ENCODE peak calls at places on chromosome 16, in four cellular contexts. T is HEK293T, C is HepG2, Q is GM12878. I is an unnamed sample.

GRCh38 chr16:65394306-65394705 is 272.4 kb upstream of the CDH11 start:
- DNase-seq in T (no peak), C (no peak), Q (no peak), I (no peak)

GRCh38 chr16:85245307-85246172 is 133.3 kb upstream of the CIBAR2 start:
- DNase-seq in T (peak; percentile 73), C (peak; percentile 51), Q (no peak), I (peak; percentile 84)

GRCh38 chr16:84730406-84731106 is 30.8 kb downstream of the USP10 start:
- DNase-seq in T (peak; percentile 45), C (peak; percentile 74), Q (no peak), I (peak; percentile 68)

GRCh38 chr16:54444851-54445523 is 158.4 kb upstream of the IRX3 start:
- DNase-seq in T (no peak), C (no peak), Q (no peak), I (no peak)

GRCh38 chr16:51825740-51826139 is 674.7 kb upstream of the SALL1 start:
- DNase-seq in T (no peak), C (no peak), Q (no peak), I (no peak)

GRCh38 chr16:87199901-87200300 is 117.3 kb downstream of the C16orf95 start:
- DNase-seq in T (no peak), C (no peak), Q (no peak), I (no peak)

GRCh38 chr16:21301895-21302291 is 23.8 kb upstream of the CRYM start:
- DNase-seq in T (no peak), C (no peak), Q (no peak), I (no peak)

GRCh38 chr16:11112723-11113348 is 143.2 kb downstream of the SOCS1 start:
- DNase-seq in T (no peak), C (no peak), Q (peak; percentile 79), I (peak; percentile 70)

GRCh38 chr16:80158766-80159165 is 382.0 kb upstream of the DYNLRB2 start:
- DNase-seq in T (no peak), C (no peak), Q (no peak), I (no peak)

GRCh38 chr16:49876716-49877129 is 20.8 kb upstream of the ZNF423 start:
- DNase-seq in T (peak; percentile 96), C (no peak), Q (no peak), I (peak; percentile 92)

GRCh38 chr16:85613609-85614337 is 651 bp downstream of the GSE1 start:
- DNase-seq in T (peak; percentile 71), C (peak; percentile 46), Q (no peak), I (peak; percentile 88)

GRCh38 chr16:87575027-87575804 is 27.1 kb upstream of the JPH3 start:
- DNase-seq in T (peak; percentile 46), C (no peak), Q (no peak), I (peak; percentile 62)

GRCh38 chr16:29644973-29645698 is 17.9 kb upstream of the SPN start:
- DNase-seq in T (no peak), C (no peak), Q (no peak), I (no peak)

GRCh38 chr16:85832578-85833539 is 33.4 kb downstream of the COX4I1 start:
- DNase-seq in T (no peak), C (no peak), Q (no peak), I (no peak)

GRCh38 chr16:74169687-74170522 is 126.7 kb upstream of the PSMD7 start:
- DNase-seq in T (no peak), C (no peak), Q (no peak), I (no peak)

GRCh38 chr16:64962786-64963185 is 159.1 kb downstream of the CDH11 start:
- DNase-seq in T (no peak), C (no peak), Q (no peak), I (no peak)

GRCh38 chr16:52584354-52584840 is 37.5 kb upstream of the TOX3 start:
- DNase-seq in T (no peak), C (no peak), Q (no peak), I (no peak)

GRCh38 chr16:71900336-71900735 is 5.0 kb downstream of the IST1 start:
- DNase-seq in T (no peak), C (no peak), Q (no peak), I (no peak)

GRCh38 chr16:19411298-19411697 is 6.4 kb upstream of the TMC5 start:
- DNase-seq in T (no peak), C (no peak), Q (no peak), I (no peak)

GRCh38 chr16:31093132-31093703 is 1.4 kb downstream of the VKORC1 start:
- DNase-seq in T (peak; percentile 56), C (peak; percentile 74), Q (no peak), I (peak; percentile 81)

GRCh38 chr16:50578147-50578546 is 30.0 kb downstream of the NKD1 start:
- DNase-seq in T (no peak), C (no peak), Q (no peak), I (no peak)

GRCh38 chr16:87344931-87345631 is 27.9 kb upstream of the C16orf95 start:
- DNase-seq in T (no peak), C (no peak), Q (no peak), I (no peak)

GRCh38 chr16:10619271-10619849 is 39.0 kb upstream of the EMP2 start:
- DNase-seq in T (no peak), C (no peak), Q (no peak), I (peak; percentile 70)

GRCh38 chr16:10189861-10190390 is 7.7 kb upstream of the GRIN2A start:
- DNase-seq in T (no peak), C (no peak), Q (no peak), I (no peak)

GRCh38 chr16:51152691-51153261 is 1.7 kb upstream of the SALL1 start:
- DNase-seq in T (no peak), C (no peak), Q (no peak), I (no peak)

GRCh38 chr16:23348579-23349469 is 46.7 kb downstream of the SCNN1B start:
- DNase-seq in T (peak; percentile 34), C (no peak), Q (no peak), I (peak; percentile 29)

GRCh38 chr16:46857261-46857962 is 26.4 kb upstream of the C16orf87 start:
- DNase-seq in T (peak; percentile 66), C (peak; percentile 65), Q (no peak), I (peak; percentile 31)

GRCh38 chr16:54077412-54077821 is 209.2 kb downstream of the IRX3 start:
- DNase-seq in T (no peak), C (no peak), Q (no peak), I (no peak)

GRCh38 chr16:70470927-70471341 is 16.5 kb downstream of the FCSK start:
- DNase-seq in T (no peak), C (peak; percentile 61), Q (no peak), I (peak; percentile 58)

GRCh38 chr16:21186326-21186691 is 25.1 kb downstream of the ZP2 start:
- DNase-seq in T (no peak), C (peak; percentile 98), Q (no peak), I (no peak)

GRCh38 chr16:6482861-6483530 is 849.6 kb upstream of the RBFOX1 start:
- DNase-seq in T (no peak), C (no peak), Q (no peak), I (no peak)

GRCh38 chr16:73793286-73793685 is 503.3 kb upstream of the PSMD7 start:
- DNase-seq in T (no peak), C (no peak), Q (no peak), I (no peak)

GRCh38 chr16:17273142-17273561 is 197.6 kb downstream of the XYLT1 start:
- DNase-seq in T (no peak), C (peak; percentile 35), Q (no peak), I (no peak)

GRCh38 chr16:67247698-67248400 is 568 bp upstream of the FHOD1 start:
- DNase-seq in T (no peak), C (no peak), Q (no peak), I (no peak)

GRCh38 chr16:67249762-67250327 is 1.1 kb downstream of the SLC9A5 start:
- DNase-seq in T (no peak), C (no peak), Q (no peak), I (no peak)

GRCh38 chr16:67246945-67247697 is at the start of gene FHOD1:
- DNase-seq in T (peak; percentile 93), C (peak; percentile 83), Q (peak; percentile 80), I (peak; percentile 98)

GRCh38 chr16:67249178-67249759 is 490 bp downstream of the SLC9A5 start:
- DNase-seq in T (no peak), C (no peak), Q (no peak), I (no peak)

GRCh38 chr16:67248401-67249177 is at the start of gene SLC9A5:
- DNase-seq in T (peak; percentile 46), C (no peak), Q (no peak), I (peak; percentile 57)
- TF ChIP-seq FOXK2 in T (no peak), C (no peak), Q (no peak), I (no peak)

DNA sequence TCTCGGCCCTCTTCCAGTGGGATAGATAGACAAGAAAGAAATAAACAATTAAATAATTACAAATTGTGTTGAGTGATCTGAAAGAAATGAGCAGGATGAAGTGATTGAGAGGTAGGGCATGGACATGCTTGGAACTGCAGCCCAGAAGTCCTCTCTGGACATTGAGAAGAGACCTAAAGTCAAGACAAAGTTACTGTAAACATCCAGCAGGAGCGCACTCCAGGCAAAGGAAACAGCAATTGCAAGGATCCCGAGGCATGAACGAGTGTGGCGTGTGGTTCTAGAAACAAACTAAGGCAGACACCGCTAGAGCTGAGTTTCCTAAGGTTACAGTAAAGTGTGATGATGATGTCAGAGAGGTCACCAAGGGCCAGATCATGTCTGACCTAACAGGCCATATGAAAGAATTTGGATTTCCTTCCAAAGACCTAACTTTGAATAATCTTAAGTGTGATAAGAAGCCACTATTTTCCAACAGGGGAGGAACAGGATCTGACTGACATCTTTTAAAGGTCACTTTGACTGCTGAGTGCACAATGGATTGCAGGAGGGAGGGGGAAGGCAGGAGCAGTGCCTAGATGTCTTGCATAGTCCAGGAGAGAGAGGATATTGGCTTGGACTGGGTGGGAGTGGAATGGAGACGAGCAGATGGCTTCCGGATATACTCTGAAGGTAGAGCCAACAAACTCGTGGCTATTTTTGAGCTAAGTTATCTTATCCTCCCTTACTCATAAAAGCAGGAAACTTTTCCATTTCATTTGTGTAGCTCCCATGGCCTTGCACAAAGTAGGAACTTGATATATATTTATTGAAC is 19.0 kb downstream of the ABCC12 start:
- DNase-seq in T (no peak), C (no peak), Q (no peak), I (no peak)
- TF ChIP-seq FOXK2 in T (no peak), C (no peak), Q (no peak), I (no peak)

GRCh38 chr16:69120096-69120664 is 12.2 kb downstream of the CHTF8 start:
- DNase-seq in T (no peak), C (no peak), Q (no peak), I (no peak)

GRCh38 chr16:69119536-69119935 is 12.9 kb downstream of the CHTF8 start:
- DNase-seq in T (no peak), C (no peak), Q (no peak), I (no peak)

GRCh38 chr16:69127966-69128510 is 4.3 kb downstream of the CHTF8 start:
- DNase-seq in T (no peak), C (no peak), Q (no peak), I (no peak)

GRCh38 chr16:69126221-69126620 is 6.2 kb downstream of the CHTF8 start:
- DNase-seq in T (no peak), C (no peak), Q (no peak), I (no peak)

GRCh38 chr16:69123894-69124293 is 8.5 kb downstream of the CHTF8 start:
- DNase-seq in T (peak; percentile 58), C (peak; percentile 85), Q (no peak), I (peak; percentile 42)
- TF ChIP-seq FOXK2 in T (no peak), C (no peak), Q (no peak), I (no peak)

GRCh38 chr16:450385-450784 is 24.9 kb downstream of the RAB11FIP3 start:
- DNase-seq in T (no peak), C (no peak), Q (peak; percentile 17), I (no peak)
- TF ChIP-seq FOXK2 in T (no peak), C (no peak), Q (no peak), I (no peak)

I was measured in K562.